ENCODE peak calls at places on chromosomes 2 and 18, in ten cellular contexts. K is NB4; S is T-helper 2 cell; F is CD8-positive, alpha-beta memory T cell; W is T-helper 17 cell; T is neural crest cell; H is A172; P is activated CD4-positive, alpha-beta T cell treated with anti-CD3 and anti-CD28 coated beads for 1 hour; A is body of pancreas; R is GM13977. C is an unnamed sample.

GRCh38 chr18:44899832-44900231 is 219.1 kb downstream of the SETBP1 start:
- DNase-seq in P (no peak), K (no peak), A (no peak), T (no peak), S (no peak), H (no peak), R (no peak), W (no peak), F (no peak), C (no peak)

GRCh38 chr2:205407984-205408383 is 274.3 kb upstream of the NRP2 start:
- DNase-seq in A (no peak), W (no peak), R (no peak), T (no peak), K (no peak), P (no peak), H (peak), S (no peak), F (no peak), C (peak)

GRCh38 chr18:48455555-48456478 is 46.6 kb upstream of the ZBTB7C start:
- DNase-seq in S (no peak), A (no peak), R (no peak), T (no peak), P (peak), K (peak), F (no peak), W (peak), H (peak), C (peak)

GRCh38 chr2:205524656-205525055 is 157.6 kb upstream of the NRP2 start:
- DNase-seq in R (no peak), T (no peak), W (no peak), F (no peak), A (no peak), K (no peak), S (no peak), H (peak), P (no peak), C (no peak)

GRCh38 chr2:41909584-41909983 is 138.2 kb upstream of the PKDCC start:
- DNase-seq in A (no peak), F (no peak), S (no peak), T (no peak), P (no peak), H (no peak), R (no peak), W (no peak), K (no peak), C (peak)

GRCh38 chr18:3624818-3625716 is 175.1 kb downstream of the TGIF1 start:
- DNase-seq in R (no peak), K (peak), S (no peak), T (no peak), A (no peak), W (peak), H (peak), P (peak), F (peak), C (peak)

GRCh38 chr2:193679850-193680249 is 1485.1 kb upstream of the TMEFF2 start:
- DNase-seq in S (no peak), T (no peak), W (no peak), H (no peak), K (peak), P (no peak), A (no peak), F (no peak), R (no peak), C (no peak)

GRCh38 chr2:240909216-240909974 is 3.3 kb downstream of the CROCC2 start:
- DNase-seq in A (no peak), H (no peak), R (no peak), S (no peak), F (no peak), W (no peak), K (no peak), T (no peak), P (no peak), C (peak)

GRCh38 chr18:74489631-74490030 is 6.5 kb upstream of the CNDP2 start:
- DNase-seq in F (no peak), W (no peak), K (no peak), R (no peak), T (no peak), P (no peak), A (no peak), S (no peak), H (peak), C (peak)

GRCh38 chr2:12164689-12165088 is 418.3 kb downstream of the LPIN1 start:
- DNase-seq in P (no peak), T (no peak), W (no peak), A (no peak), H (no peak), F (no peak), S (no peak), K (no peak), R (no peak), C (no peak)

GRCh38 chr2:165594935-165595255 is 125.4 kb downstream of the CSRNP3 start:
- DNase-seq in K (peak), S (no peak), F (no peak), W (no peak), P (no peak), A (no peak), T (no peak), H (no peak), R (peak), C (no peak)

GRCh38 chr2:65778126-65778525 is 345.7 kb upstream of the SPRED2 start:
- DNase-seq in T (no peak), A (no peak), F (no peak), R (no peak), H (peak), S (no peak), P (no peak), K (no peak), W (no peak), C (peak)

GRCh38 chr2:65101071-65101470 is 28.8 kb downstream of the RAB1A start:
- DNase-seq in W (no peak), P (no peak), S (no peak), F (no peak), A (no peak), K (no peak), R (no peak), T (no peak), H (no peak), C (no peak)

GRCh38 chr2:232988444-232988843 is 24.6 kb downstream of the NGEF start:
- DNase-seq in F (no peak), S (no peak), H (peak), K (peak), R (no peak), A (peak), W (no peak), T (no peak), P (no peak), C (peak)

GRCh38 chr18:58402951-58403702 is 225.8 kb downstream of the ALPK2 start:
- DNase-seq in P (no peak), A (no peak), T (no peak), K (no peak), F (no peak), W (no peak), H (no peak), S (no peak), R (no peak), C (no peak)